ENCODE peak calls at places on chromosomes 13 and 19, in nine cellular contexts. W is T-helper 2 cell; H is IMR-90; F is GM10248; L is cardiac fibroblast; T is activated naive CD4-positive, alpha-beta T cell; Q is left ventricle myocardium inferior; X is amygdala; K is NT2/D1. C is an unnamed sample.

GRCh38 chr19:10815969-10816635 is 19.9 kb downstream of the TMED1 start:
- DNase-seq in W (no peak), H (peak; percentile 14), F (no peak), L (no peak), T (no peak), Q (no peak), X (no peak), K (no peak), C (no peak)

GRCh38 chr13:110005563-110005962 is 219.2 kb upstream of the IRS2 start:
- DNase-seq in W (no peak), H (no peak), F (no peak), L (no peak), T (no peak), Q (no peak), X (no peak), K (no peak), C (no peak)

GRCh38 chr13:111908981-111909380 is 158.0 kb upstream of the SOX1 start:
- DNase-seq in W (no peak), H (no peak), F (no peak), L (no peak), T (no peak), Q (no peak), X (no peak), K (no peak), C (no peak)

GRCh38 chr19:11551603-11552235 is 7.3 kb downstream of the ELOF1 start:
- DNase-seq in W (no peak), H (no peak), F (peak; percentile 29), L (peak; percentile 20), T (no peak), Q (no peak), X (no peak), K (no peak), C (no peak)

GRCh38 chr13:30394798-30395191 is 27.5 kb upstream of the UBE2L5 start:
- DNase-seq in W (peak; percentile 82), H (peak; percentile 19), F (peak; percentile 58), L (peak; percentile 24), T (no peak), Q (no peak), X (no peak), K (no peak), C (no peak)

GRCh38 chr19:38388310-38389100 is at the start of gene SPRED3:
- DNase-seq in W (no peak), H (peak; percentile 66), F (no peak), L (no peak), T (no peak), Q (no peak), X (peak; percentile 62), K (peak; percentile 33), C (no peak)

GRCh38 chr19:49696115-49696514 is 5.2 kb downstream of the CPT1C start:
- DNase-seq in W (no peak), H (no peak), F (no peak), L (no peak), T (no peak), Q (no peak), X (no peak), K (no peak), C (no peak)

GRCh38 chr13:52001120-52001731 is 10.0 kb downstream of the ATP7B start:
- DNase-seq in W (peak; percentile 54), H (peak; percentile 49), F (peak; percentile 76), L (peak; percentile 66), T (no peak), Q (no peak), X (no peak), K (no peak), C (no peak)

GRCh38 chr13:62512194-62513141 is 1096.8 kb upstream of the PCDH20 start:
- DNase-seq in W (peak; percentile 34), H (peak; percentile 32), F (peak; percentile 28), L (peak; percentile 22), T (no peak), Q (no peak), X (peak; percentile 9), K (peak; percentile 28), C (no peak)

GRCh38 chr13:50909605-50910482 is at the start of gene RNASEH2B:
- DNase-seq in W (peak; percentile 88), H (peak; percentile 40), F (peak; percentile 84), L (peak; percentile 59), T (peak; percentile 54), Q (peak; percentile 78), X (peak; percentile 40), K (no peak), C (peak; percentile 54)

GRCh38 chr13:21225082-21225481 is 48.6 kb downstream of the MRPL57 start:
- DNase-seq in W (no peak), H (no peak), F (no peak), L (no peak), T (no peak), Q (no peak), X (no peak), K (no peak), C (no peak)

GRCh38 chr13:99356216-99357089 is 49.3 kb upstream of the GPR183 start:
- DNase-seq in W (peak; percentile 95), H (peak; percentile 87), F (peak; percentile 75), L (peak; percentile 80), T (no peak), Q (no peak), X (no peak), K (no peak), C (peak; percentile 91)

C was measured in CD8-positive, alpha-beta memory T cell.